ENCODE peak calls at places on chromosome 16, in four cellular contexts. J, Z, L and O are unnamed samples.

GRCh38 chr16:27432600-27432957 is 30.6 kb downstream of the IL21R start:
- DNase-seq in Z (peak; percentile 46), L (peak; percentile 42), J (no peak), O (peak; percentile 56)

GRCh38 chr16:765488-765865 is 4.9 kb downstream of the MSLN start:
- DNase-seq in L (no peak), Z (no peak), J (no peak), O (no peak)

GRCh38 chr16:54936979-54937672 is 6.5 kb downstream of the IRX5 start:
- DNase-seq in L (no peak), J (no peak), Z (no peak), O (no peak)

GRCh38 chr16:53949716-53950410 is 245.9 kb downstream of the FTO start:
- DNase-seq in J (no peak), Z (peak; percentile 39), L (no peak), O (no peak)

GRCh38 chr16:11610121-11610505 is 23.4 kb upstream of the LITAF start:
- DNase-seq in Z (no peak), J (no peak), L (no peak), O (no peak)

GRCh38 chr16:68013440-68013839 is 2.3 kb downstream of the DPEP2NB start:
- DNase-seq in Z (no peak), J (no peak), L (peak; percentile 40), O (no peak)

GRCh38 chr16:69393898-69394849 is 8.4 kb upstream of the TERF2 start:
- DNase-seq in J (no peak), Z (peak; percentile 86), L (no peak), O (no peak)

GRCh38 chr16:87832759-87833502 is 36.4 kb downstream of the SLC7A5 start:
- DNase-seq in Z (no peak), J (no peak), L (no peak), O (no peak)

GRCh38 chr16:72285324-72285723 is 113.4 kb upstream of the PMFBP1 start:
- DNase-seq in J (no peak), Z (no peak), L (no peak), O (no peak)

GRCh38 chr16:84851192-84852127 is 31.7 kb downstream of the CRISPLD2 start:
- DNase-seq in L (peak; percentile 89), Z (peak; percentile 90), J (no peak), O (peak; percentile 97)

GRCh38 chr16:77443834-77444460 is 9.1 kb upstream of the ADAMTS18 start:
- DNase-seq in Z (no peak), J (no peak), L (no peak), O (no peak)

GRCh38 chr16:10240854-10241613 is 58.8 kb upstream of the GRIN2A start:
- DNase-seq in L (no peak), Z (no peak), J (no peak), O (no peak)

GRCh38 chr16:89210904-89211515 is 6.5 kb upstream of the ZNF778 start:
- DNase-seq in L (no peak), Z (no peak), J (peak; percentile 40), O (no peak)

GRCh38 chr16:50666658-50667496 is 14.2 kb downstream of the SNX20 start:
- DNase-seq in L (no peak), Z (no peak), J (peak; percentile 62), O (no peak)

GRCh38 chr16:12436201-12436657 is 367.5 kb downstream of the CPPED1 start:
- DNase-seq in L (no peak), J (no peak), Z (no peak), O (no peak)

GRCh38 chr16:89154390-89155183 is 17.0 kb upstream of the CDH15 start:
- DNase-seq in Z (no peak), J (no peak), L (no peak), O (no peak)

GRCh38 chr16:67882374-67883145 is 2.1 kb upstream of the NRN1L start:
- DNase-seq in L (no peak), Z (no peak), J (no peak), O (no peak)

GRCh38 chr16:2817496-2818277 is 650 bp downstream of the PRSS21 start:
- DNase-seq in L (no peak), J (peak; percentile 32), Z (no peak), O (no peak)

GRCh38 chr16:626174-626765 is 4.5 kb upstream of the WFIKKN1 start:
- DNase-seq in L (no peak), J (no peak), Z (no peak), O (no peak)

GRCh38 chr16:66226762-66227161 is 139.7 kb upstream of the CDH5 start:
- DNase-seq in Z (no peak), J (no peak), L (no peak), O (no peak)

GRCh38 chr16:13982446-13982845 is 62.5 kb downstream of the ERCC4 start:
- DNase-seq in Z (no peak), L (peak; percentile 17), J (no peak), O (peak; percentile 44)

GRCh38 chr16:66934138-66934838 is at the start of gene CIAO2B:
- DNase-seq in Z (peak; percentile 87), J (peak; percentile 91), L (peak; percentile 87), O (peak; percentile 77)

GRCh38 chr16:10862432-10862831 is 14.6 kb upstream of the CIITA start:
- DNase-seq in J (no peak), L (peak; percentile 67), Z (peak; percentile 23), O (peak; percentile 7)

GRCh38 chr16:52086901-52087300 is 460.0 kb downstream of the TOX3 start:
- DNase-seq in Z (no peak), L (no peak), J (no peak), O (no peak)

GRCh38 chr16:3738128-3738527 is 20.8 kb upstream of the TRAP1 start:
- DNase-seq in L (no peak), J (no peak), Z (no peak), O (no peak)

GRCh38 chr16:47734987-47735594 is 274.0 kb downstream of the PHKB start:
- DNase-seq in Z (no peak), J (no peak), L (no peak), O (no peak)